ENCODE peak calls at places on chromosomes 13 and 19, in eight cellular contexts. E is endodermal cell, Z is Caco-2, U is osteocyte, D is fibroblast of mammary gland, F is astrocyte, O is stomach, K is fibroblast of lung. I is an unnamed sample.

GRCh38 chr19:54462072-54462712 is 1.4 kb downstream of the LENG9 start:
- DNase-seq in E (no peak), Z (no peak), U (no peak), D (no peak), F (no peak), O (peak; percentile 50), K (no peak), I (no peak)

GRCh38 chr19:2227415-2228156 is 8.5 kb downstream of the PLEKHJ1 start:
- DNase-seq in E (no peak), Z (no peak), U (no peak), D (no peak), F (no peak), O (no peak), K (no peak), I (no peak)

GRCh38 chr13:25455146-25455545 is 83.4 kb downstream of the ATP8A2 start:
- DNase-seq in E (no peak), Z (no peak), U (no peak), D (no peak), F (no peak), O (no peak), K (no peak), I (no peak)

GRCh38 chr13:68066879-68067513 is 836.9 kb upstream of the PCDH9 start:
- DNase-seq in E (no peak), Z (peak; percentile 8), U (no peak), D (no peak), F (no peak), O (no peak), K (no peak), I (no peak)

GRCh38 chr13:38350114-38350617 is 515 bp downstream of the UFM1 start:
- DNase-seq in E (no peak), Z (peak; percentile 84), U (peak; percentile 85), D (peak; percentile 53), F (peak; percentile 59), O (peak; percentile 74), K (peak; percentile 65), I (no peak)

GRCh38 chr13:27619711-27620376 is 485 bp downstream of the LNX2 start:
- DNase-seq in E (no peak), Z (no peak), U (peak; percentile 87), D (peak; percentile 30), F (peak; percentile 11), O (no peak), K (peak; percentile 29), I (no peak)

GRCh38 chr13:51726446-51727185 is 77.3 kb downstream of the DHRS12 start:
- DNase-seq in E (no peak), Z (no peak), U (no peak), D (peak; percentile 89), F (peak; percentile 65), O (no peak), K (peak; percentile 94), I (no peak)

GRCh38 chr13:84571264-84571663 is 689.0 kb upstream of the SLITRK1 start:
- DNase-seq in E (peak; percentile 70), Z (peak; percentile 27), U (no peak), D (no peak), F (no peak), O (no peak), K (no peak), I (no peak)

GRCh38 chr19:46714523-46715106 is 2.3 kb downstream of the PRKD2 start:
- DNase-seq in E (no peak), Z (no peak), U (no peak), D (no peak), F (no peak), O (no peak), K (no peak), I (peak; percentile 80)

GRCh38 chr13:90551253-90551652 is 796.2 kb upstream of the MIR17HG start:
- DNase-seq in E (no peak), Z (no peak), U (no peak), D (no peak), F (no peak), O (no peak), K (no peak), I (no peak)

GRCh38 chr13:113976711-113977684 is 3.1 kb upstream of the C13orf46 start:
- DNase-seq in E (no peak), Z (peak; percentile 27), U (no peak), D (peak; percentile 56), F (peak; percentile 74), O (no peak), K (peak; percentile 13), I (no peak)

GRCh38 chr19:14686411-14686810 is 3.4 kb upstream of the ZNF333 start:
- DNase-seq in E (peak; percentile 52), Z (peak; percentile 9), U (no peak), D (peak; percentile 25), F (no peak), O (no peak), K (peak; percentile 38), I (no peak)

GRCh38 chr13:112885782-112886268 is 83.2 kb upstream of the MCF2L start:
- DNase-seq in E (peak; percentile 96), Z (peak; percentile 83), U (peak; percentile 93), D (peak; percentile 78), F (peak; percentile 82), O (peak; percentile 92), K (peak; percentile 87), I (peak; percentile 81)

GRCh38 chr13:43783820-43784219 is 3.0 kb downstream of the ENOX1 start:
- DNase-seq in E (no peak), Z (peak; percentile 57), U (no peak), D (peak; percentile 75), F (no peak), O (no peak), K (peak; percentile 42), I (no peak)

GRCh38 chr13:87878706-87879105 is 207.5 kb downstream of the SLITRK5 start:
- DNase-seq in E (no peak), Z (no peak), U (no peak), D (no peak), F (peak; percentile 26), O (no peak), K (no peak), I (no peak)

GRCh38 chr19:47227347-47228167 is 3.4 kb downstream of the BBC3 start:
- DNase-seq in E (peak; percentile 99), Z (peak; percentile 95), U (peak; percentile 96), D (peak; percentile 95), F (peak; percentile 86), O (peak; percentile 84), K (peak; percentile 97), I (peak; percentile 95)

GRCh38 chr19:8654591-8655339 is 24.3 kb downstream of the NFILZ start:
- DNase-seq in E (peak; percentile 90), Z (peak; percentile 55), U (peak; percentile 88), D (peak; percentile 36), F (no peak), O (peak; percentile 47), K (peak; percentile 37), I (no peak)
- TF ChIP-seq CTCF in E (peak; percentile 100), Z (peak; percentile 89), U (peak; percentile 99), D (peak; percentile 89), F (peak; percentile 88), O (peak; percentile 78), K (peak; percentile 93), I (peak; percentile 100)

DNA sequence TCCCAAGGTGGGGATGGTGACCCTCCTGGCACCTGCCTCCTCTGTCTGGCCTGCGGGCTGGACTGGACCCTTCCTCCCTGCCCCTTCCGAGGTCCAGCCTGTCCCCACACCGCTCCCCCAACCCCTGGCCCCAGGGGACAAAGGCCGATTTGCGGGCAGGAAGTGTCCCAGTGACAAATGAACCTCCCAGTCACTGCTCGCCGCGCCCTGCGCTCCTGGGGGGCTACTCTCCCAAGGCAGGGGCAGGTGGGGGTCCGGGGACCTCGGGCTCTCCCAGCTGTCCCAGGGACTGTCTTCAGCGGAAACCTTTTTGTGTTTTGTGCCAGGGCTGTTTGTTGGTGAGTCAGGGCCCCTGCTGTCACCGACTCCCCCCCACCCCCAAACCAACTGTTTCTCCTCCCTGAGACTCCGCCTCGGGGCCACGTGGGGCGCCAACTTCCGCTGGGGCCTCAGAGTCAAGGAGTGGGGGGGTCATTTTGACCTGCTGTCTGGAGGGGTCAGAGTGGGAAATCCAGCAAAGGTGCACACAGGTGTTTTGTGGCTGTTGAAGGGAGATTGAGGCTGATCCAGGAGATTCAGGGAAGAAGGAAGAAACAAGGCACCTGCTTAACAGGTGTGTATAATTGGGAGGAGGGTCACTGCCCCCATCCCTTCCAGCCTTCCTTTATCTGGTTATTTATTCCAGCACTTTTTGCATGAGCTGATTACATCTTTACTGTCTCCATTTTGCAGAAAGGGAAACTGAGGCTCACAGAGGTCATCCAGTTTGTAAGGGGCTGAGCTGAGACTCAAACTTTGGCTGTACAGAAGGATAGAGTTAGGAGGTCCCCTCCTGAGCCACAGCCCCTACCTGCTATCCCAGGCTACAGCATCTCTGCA is 831 bp downstream of the PGPEP1 start:
- DNase-seq in E (peak; percentile 75), Z (peak; percentile 58), U (no peak), D (peak; percentile 35), F (peak; percentile 22), O (peak; percentile 56), K (no peak), I (peak; percentile 79)
- TF ChIP-seq CTCF in E (no peak), Z (peak; percentile 16), U (no peak), D (no peak), F (no peak), O (no peak), K (no peak), I (no peak)

GRCh38 chr13:20140487-20140886 is 20.4 kb downstream of the GJA3 start:
- DNase-seq in E (peak; percentile 20), Z (no peak), U (peak; percentile 46), D (no peak), F (no peak), O (no peak), K (no peak), I (peak; percentile 41)

GRCh38 chr13:20137875-20138274 is 23.0 kb downstream of the GJA3 start:
- DNase-seq in E (no peak), Z (no peak), U (peak; percentile 21), D (no peak), F (no peak), O (no peak), K (no peak), I (no peak)

GRCh38 chr13:20141238-20142018 is 19.4 kb downstream of the GJA3 start:
- DNase-seq in E (peak; percentile 24), Z (no peak), U (peak; percentile 19), D (no peak), F (no peak), O (no peak), K (no peak), I (peak; percentile 31)

GRCh38 chr13:20134732-20135131 is 26.1 kb downstream of the GJA3 start:
- DNase-seq in E (peak; percentile 27), Z (no peak), U (no peak), D (no peak), F (no peak), O (no peak), K (no peak), I (no peak)

GRCh38 chr13:20136781-20137703 is 23.8 kb downstream of the GJA3 start:
- DNase-seq in E (peak; percentile 90), Z (peak; percentile 76), U (peak; percentile 75), D (peak; percentile 19), F (no peak), O (peak; percentile 59), K (peak; percentile 18), I (no peak)
- TF ChIP-seq CTCF in E (peak; percentile 73), Z (peak; percentile 82), U (no peak), D (peak; percentile 45), F (peak; percentile 12), O (no peak), K (peak; percentile 63), I (no peak)

DNA sequence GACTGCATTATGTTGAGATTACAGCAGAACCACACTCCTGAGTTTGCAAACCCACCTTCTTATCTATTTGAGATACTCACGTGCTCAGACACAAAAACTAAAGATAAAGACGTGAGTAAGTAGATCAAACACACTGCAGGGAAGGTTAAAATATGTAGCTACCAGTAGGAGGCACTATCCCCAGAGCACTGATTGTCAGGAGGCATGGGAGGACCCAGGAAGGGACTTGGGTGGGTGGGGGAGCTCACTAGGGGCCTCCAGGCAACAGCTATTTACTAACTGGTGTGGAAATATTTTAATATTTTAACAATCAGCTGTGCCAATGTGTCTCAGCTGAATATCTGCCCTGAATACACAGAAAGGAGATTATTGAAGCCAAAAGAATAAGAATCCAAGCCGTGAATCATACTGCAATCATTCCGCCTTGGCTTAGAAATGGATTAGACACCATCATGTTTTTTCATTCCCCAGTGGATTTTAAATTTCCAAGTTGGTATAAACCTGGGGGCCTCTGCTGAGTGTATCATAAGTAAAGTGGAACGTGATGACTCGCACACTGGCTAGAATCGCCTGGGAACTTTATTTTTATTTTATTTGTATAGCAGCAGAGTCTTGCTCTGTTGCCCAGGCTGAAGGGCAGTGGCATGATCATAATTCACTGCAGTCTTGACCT is 73.2 kb upstream of the CACNA1A start:
- DNase-seq in E (no peak), Z (no peak), U (no peak), D (peak; percentile 70), F (peak; percentile 53), O (no peak), K (no peak), I (no peak)
- TF ChIP-seq CTCF in E (peak; percentile 53), Z (no peak), U (no peak), D (peak; percentile 3), F (no peak), O (no peak), K (no peak), I (no peak)

I was measured in coronary artery.